ENCODE peak calls at places on chromosomes 2 and 18, in nine cellular contexts. W is Peyer's patch; V is adrenal gland; Z is Panc1; I is AG04450; E is SK-N-SH; N is CD8-positive, alpha-beta T cell; G is ascending aorta; P is tibial artery. J is an unnamed sample. For H3K9me3, the result is how much of the 10 kb centered on the place peaks cover.

GRCh38 chr2:185318271-185318724 is 420.3 kb upstream of the FSIP2 start:
- DNase-seq in W (no peak), V (no peak), Z (no peak), I (no peak), E (no peak), N (no peak), G (no peak), P (no peak), J (no peak)

GRCh38 chr18:23166863-23167531 is 31.7 kb downstream of the CABLES1 start:
- DNase-seq in W (no peak), V (no peak), Z (no peak), I (no peak), E (peak), N (no peak), G (no peak), P (no peak), J (no peak)

GRCh38 chr2:95072424-95072823 is 46.9 kb downstream of the MAL start:
- DNase-seq in W (no peak), V (no peak), Z (no peak), I (no peak), E (no peak), N (no peak), G (no peak), P (no peak), J (no peak)

GRCh38 chr2:30741576-30741975 is 65.7 kb downstream of the CAPN13 start:
- DNase-seq in W (no peak), V (no peak), Z (no peak), I (no peak), E (no peak), N (no peak), G (no peak), P (no peak), J (peak)

GRCh38 chr2:68746408-68746807 is 11.8 kb downstream of the ARHGAP25 start:
- DNase-seq in W (no peak), V (no peak), Z (no peak), I (no peak), E (no peak), N (peak), G (no peak), P (no peak), J (no peak)

GRCh38 chr2:207528980-207529329 is 807 bp upstream of the CREB1 start:
- DNase-seq in W (no peak), V (peak), Z (no peak), I (no peak), E (no peak), N (peak), G (peak), P (no peak), J (no peak)

GRCh38 chr2:109481599-109481998 is 132.2 kb downstream of the SEPTIN10 start:
- DNase-seq in W (no peak), V (no peak), Z (no peak), I (no peak), E (no peak), N (no peak), G (no peak), P (no peak), J (no peak)

GRCh38 chr18:37429768-37430167 is 135.8 kb downstream of the CELF4 start:
- DNase-seq in W (no peak), V (no peak), Z (no peak), I (no peak), E (no peak), N (no peak), G (no peak), P (no peak), J (peak)

GRCh38 chr2:191382801-191383200 is 137.6 kb downstream of the MYO1B start:
- DNase-seq in W (no peak), V (no peak), Z (no peak), I (peak), E (no peak), N (no peak), G (no peak), P (no peak), J (no peak)

GRCh38 chr2:40244251-40245010 is 207.5 kb downstream of the SLC8A1 start:
- DNase-seq in W (peak), V (peak), Z (peak), I (no peak), E (peak), N (no peak), G (peak), P (peak), J (peak)

GRCh38 chr2:219521066-219521880 is 7.0 kb downstream of the ASIC4 start:
- DNase-seq in W (no peak), V (peak), Z (no peak), I (no peak), E (peak), N (no peak), G (no peak), P (no peak), J (peak)

GRCh38 chr2:85309699-85310321 is 18.0 kb downstream of the TGOLN2 start:
- DNase-seq in W (no peak), V (no peak), Z (no peak), I (no peak), E (no peak), N (peak), G (no peak), P (no peak), J (no peak)

GRCh38 chr2:44351676-44352075 is 9.6 kb downstream of the PREPL start:
- DNase-seq in W (no peak), V (no peak), Z (no peak), I (no peak), E (no peak), N (no peak), G (no peak), P (no peak), J (no peak)

GRCh38 chr2:190947139-190947538 is 66.5 kb downstream of the GLS start:
- DNase-seq in W (no peak), V (no peak), Z (no peak), I (no peak), E (peak), N (no peak), G (no peak), P (no peak), J (no peak)

GRCh38 chr18:76578571-76579300 is 83.7 kb upstream of the ZNF516 start:
- DNase-seq in W (no peak), V (no peak), Z (no peak), I (no peak), E (no peak), N (no peak), G (no peak), P (no peak), J (no peak)

GRCh38 chr18:1094408-1094807 is 189.7 kb downstream of the ADCYAP1 start:
- DNase-seq in W (no peak), V (no peak), Z (no peak), I (no peak), E (no peak), N (no peak), G (no peak), P (no peak), J (no peak)

DNA sequence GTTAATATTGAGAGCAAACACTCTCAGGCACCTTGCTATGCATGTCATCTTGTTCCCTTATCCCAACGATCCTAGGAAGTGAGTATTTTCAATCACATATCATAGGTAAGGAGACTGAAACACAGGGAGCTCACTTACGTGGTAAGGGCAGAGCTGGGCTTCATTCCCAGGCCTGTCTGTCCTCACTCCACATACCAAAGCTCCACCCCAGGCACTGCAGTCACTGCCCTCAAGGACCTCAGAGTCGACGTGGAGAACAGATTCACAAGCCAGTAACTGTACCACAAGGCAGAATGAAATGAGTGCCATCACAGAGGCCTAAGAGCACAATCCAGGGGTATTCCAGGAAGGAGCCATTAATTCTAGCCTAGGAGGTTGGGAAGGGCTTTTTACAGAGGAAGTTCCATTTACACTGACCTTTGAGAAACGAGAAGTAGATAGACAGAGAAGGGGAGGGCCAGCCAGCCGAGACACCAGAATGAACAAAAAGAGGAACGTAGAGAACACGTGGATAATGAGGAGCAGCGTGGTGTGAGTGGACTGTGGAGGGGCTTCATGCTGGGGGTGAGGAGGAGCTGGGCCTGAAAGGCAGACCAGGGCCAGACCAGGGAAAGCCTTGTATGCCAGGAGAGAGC is 48.6 kb downstream of the KIAA2012 start:
- DNase-seq in W (no peak), V (no peak), Z (no peak), I (no peak), E (no peak), N (no peak), G (no peak), P (peak), J (no peak)
- H3K9me3 ChIP-seq in W (under half), V (under half), Z (under half), I (under half), E (under half), N (under half), G (under half), P (under half), J (under half)

GRCh38 chr18:44742126-44742525 is 61.4 kb downstream of the SETBP1 start:
- DNase-seq in W (no peak), V (no peak), Z (no peak), I (no peak), E (no peak), N (no peak), G (no peak), P (no peak), J (no peak)
- H3K27ac ChIP-seq in W (no peak), V (no peak), Z (no peak), I (no peak), E (peak), N (no peak), G (no peak), P (peak), J (peak)

GRCh38 chr2:240532032-240532775 is 25.6 kb downstream of the ANKMY1 start:
- DNase-seq in W (no peak), V (no peak), Z (no peak), I (no peak), E (no peak), N (no peak), G (no peak), P (no peak), J (no peak)

GRCh38 chr2:240528406-240529040 is 29.3 kb downstream of the ANKMY1 start:
- DNase-seq in W (no peak), V (no peak), Z (no peak), I (no peak), E (no peak), N (no peak), G (peak), P (no peak), J (no peak)

GRCh38 chr2:240530181-240530580 is 27.6 kb downstream of the ANKMY1 start:
- DNase-seq in W (no peak), V (no peak), Z (no peak), I (no peak), E (no peak), N (no peak), G (peak), P (no peak), J (no peak)

GRCh38 chr2:240529344-240529999 is 28.3 kb downstream of the ANKMY1 start:
- DNase-seq in W (no peak), V (no peak), Z (no peak), I (no peak), E (no peak), N (no peak), G (peak), P (no peak), J (no peak)

GRCh38 chr2:240531038-240531437 is 26.8 kb downstream of the ANKMY1 start:
- DNase-seq in W (no peak), V (no peak), Z (no peak), I (no peak), E (no peak), N (no peak), G (peak), P (no peak), J (no peak)
- H3K9me3 ChIP-seq in W (under half), V (under half), Z (under half), I (under half), E (under half), N (under half), G (under half), P (under half), J (under half)

GRCh38 chr18:48949606-48950535 is 894 bp downstream of the SMAD7 start:
- DNase-seq in W (peak), V (peak), Z (no peak), I (no peak), E (peak), N (no peak), G (no peak), P (no peak), J (peak)

GRCh38 chr18:48953096-48953706 is 2.4 kb upstream of the SMAD7 start:
- DNase-seq in W (no peak), V (no peak), Z (no peak), I (no peak), E (no peak), N (no peak), G (no peak), P (no peak), J (no peak)

GRCh38 chr18:48952287-48953095 is 1.7 kb upstream of the SMAD7 start:
- DNase-seq in W (peak), V (peak), Z (no peak), I (no peak), E (peak), N (peak), G (peak), P (peak), J (peak)

GRCh38 chr18:48950536-48951447 is at the start of gene SMAD7:
- DNase-seq in W (no peak), V (no peak), Z (no peak), I (no peak), E (peak), N (no peak), G (no peak), P (peak), J (no peak)

GRCh38 chr18:48951448-48952286 is 902 bp upstream of the SMAD7 start:
- DNase-seq in W (peak), V (peak), Z (no peak), I (no peak), E (peak), N (peak), G (peak), P (peak), J (peak)
- H3K27ac ChIP-seq in W (peak), V (peak), Z (peak), I (peak), E (peak), N (peak), G (peak), P (peak), J (peak)

DNA sequence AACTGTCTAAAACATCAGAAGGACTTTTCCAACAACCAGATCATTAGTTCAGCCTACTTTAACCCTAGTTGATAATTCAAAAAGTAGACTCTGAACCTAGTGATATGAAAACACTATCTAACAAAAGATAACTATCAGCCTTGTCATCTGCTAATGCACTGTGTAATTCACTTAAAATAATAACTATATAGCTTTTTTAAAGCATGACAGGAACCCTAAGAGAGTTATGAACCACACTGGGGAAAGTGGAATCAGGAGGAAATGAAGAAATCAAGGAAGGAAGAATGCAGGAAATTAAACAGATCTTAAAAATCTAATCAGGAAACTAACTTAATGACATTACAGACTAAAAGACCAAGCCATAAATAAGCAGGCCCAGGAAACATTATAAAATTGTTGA is 9.0 kb downstream of the B4GALT6 start:
- DNase-seq in W (no peak), V (no peak), Z (no peak), I (no peak), E (no peak), N (no peak), G (no peak), P (no peak), J (no peak)
- H3K9me3 ChIP-seq in W (under half), V (under half), Z (under half), I (under half), E (under half), N (under half), G (under half), P (under half), J (under half)

J was measured in WERI-Rb-1.